ENCODE peak calls at places on chromosomes 11 and 22, in nine cellular contexts. W, Z, S, B, T, H, P, V and L are unnamed samples.

GRCh38 chr11:116970485-116971292 is 127.5 kb downstream of the SIK3 start:
- DNase-seq in B (no peak), T (no peak), V (peak), Z (no peak), S (peak), W (no peak), P (no peak), H (no peak), L (peak)

GRCh38 chr11:33635161-33635560 is 65.5 kb downstream of the C11orf91 start:
- DNase-seq in B (no peak), T (no peak), W (no peak), P (no peak), V (peak), Z (no peak), S (no peak), H (no peak), L (peak)

GRCh38 chr11:113675003-113675471 is 31.1 kb downstream of the TMPRSS5 start:
- DNase-seq in V (peak), S (no peak), W (peak), Z (no peak), P (peak), T (peak), H (no peak), B (no peak), L (peak)

GRCh38 chr11:2898366-2899079 is 12.9 kb upstream of the CDKN1C start:
- DNase-seq in H (peak), B (no peak), Z (peak), P (no peak), V (peak), W (peak), S (peak), T (peak), L (peak)

GRCh38 chr11:132744771-132745170 is 787.5 kb downstream of the OPCML start:
- DNase-seq in T (no peak), H (no peak), S (no peak), B (no peak), Z (no peak), V (peak), P (no peak), W (peak), L (peak)

GRCh38 chr11:131867457-131868257 is 497.2 kb downstream of the NTM start:
- DNase-seq in B (no peak), P (peak), T (no peak), S (peak), W (peak), V (peak), Z (peak), H (peak), L (peak)

GRCh38 chr11:89249196-89249595 is 71.5 kb downstream of the TYR start:
- DNase-seq in T (no peak), S (no peak), W (no peak), Z (no peak), V (no peak), B (no peak), H (no peak), P (no peak), L (no peak)

GRCh38 chr11:47438721-47439120 is 10.2 kb downstream of the RAPSN start:
- DNase-seq in W (no peak), B (no peak), H (no peak), V (no peak), T (no peak), P (no peak), Z (no peak), S (no peak), L (no peak)

GRCh38 chr11:18367431-18367830 is 26.9 kb upstream of the LDHA start:
- DNase-seq in B (no peak), P (no peak), H (no peak), W (no peak), Z (no peak), S (no peak), T (no peak), V (peak), L (peak)

GRCh38 chr22:47030143-47030641 is 267.7 kb downstream of the TBC1D22A start:
- DNase-seq in W (no peak), P (no peak), T (no peak), B (no peak), H (no peak), V (peak), S (no peak), Z (no peak), L (peak)

GRCh38 chr11:86182976-86183584 is 61.5 kb upstream of the EED start:
- DNase-seq in Z (no peak), S (peak), T (no peak), W (no peak), P (no peak), B (no peak), V (no peak), H (no peak), L (no peak)

DNA sequence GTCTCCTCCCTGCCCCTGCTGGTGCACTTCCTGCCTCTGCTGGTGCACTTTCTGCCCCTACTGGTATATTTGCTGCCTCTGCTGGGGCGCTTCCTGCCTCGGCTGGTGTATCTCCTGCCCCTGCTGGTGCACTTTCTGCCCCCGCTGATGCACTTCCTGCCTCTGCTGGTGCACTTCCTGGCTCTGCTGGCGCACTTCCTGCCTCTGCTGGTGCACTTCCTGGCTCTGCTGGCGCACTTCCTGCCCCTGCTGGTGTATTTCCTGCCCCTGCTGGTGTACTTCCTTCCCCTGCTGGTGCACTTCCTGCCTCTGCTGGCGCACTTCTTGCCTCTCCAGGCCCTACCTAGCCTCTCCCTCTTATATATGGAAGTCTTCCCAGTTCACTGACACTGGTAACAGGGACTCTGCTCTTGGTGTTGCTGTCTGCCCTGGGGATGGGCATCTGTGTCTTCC is 10.1 kb downstream of the MTFP1 start:
- DNase-seq in T (no peak), Z (peak), B (peak), V (no peak), W (no peak), H (no peak), S (peak), P (no peak), L (no peak)
- H3K4me3 ChIP-seq in T (no peak), Z (no peak), B (peak), V (no peak), W (no peak), H (no peak), S (no peak), P (no peak), L (no peak)

GRCh38 chr11:724063-724732 is 18.2 kb downstream of the EPS8L2 start:
- DNase-seq in V (no peak), T (no peak), B (no peak), Z (peak), W (no peak), S (no peak), H (peak), P (no peak), L (no peak)

GRCh38 chr11:725624-726202 is 19.7 kb downstream of the EPS8L2 start:
- DNase-seq in V (no peak), Z (peak), W (no peak), B (no peak), S (no peak), H (peak), P (peak), T (no peak), L (no peak)

GRCh38 chr11:726278-726915 is 20.4 kb downstream of the EPS8L2 start:
- DNase-seq in W (no peak), P (peak), S (peak), Z (peak), V (peak), T (peak), B (no peak), H (peak), L (no peak)

GRCh38 chr11:723120-723883 is 17.3 kb downstream of the EPS8L2 start:
- DNase-seq in W (no peak), T (no peak), P (no peak), Z (no peak), V (peak), H (no peak), S (peak), B (peak), L (peak)

GRCh38 chr11:724733-725386 is 18.8 kb downstream of the EPS8L2 start:
- DNase-seq in B (no peak), T (no peak), Z (peak), H (peak), V (no peak), S (no peak), W (no peak), P (no peak), L (no peak)
- H3K4me3 ChIP-seq in B (no peak), T (no peak), Z (no peak), H (no peak), V (no peak), S (no peak), W (no peak), P (no peak), L (no peak)

GRCh38 chr11:7892751-7893356 is 38.2 kb downstream of the OR10A6 start:
- DNase-seq in Z (no peak), W (peak), P (no peak), B (peak), T (no peak), S (no peak), V (peak), H (no peak), L (peak)

GRCh38 chr11:7893792-7894191 is 37.3 kb downstream of the OR10A6 start:
- DNase-seq in Z (no peak), P (no peak), T (no peak), W (no peak), B (no peak), H (peak), S (peak), V (no peak), L (no peak)

GRCh38 chr11:7889985-7890384 is 41.1 kb downstream of the OR10A6 start:
- DNase-seq in V (peak), S (no peak), Z (no peak), P (no peak), W (no peak), B (no peak), H (no peak), T (no peak), L (no peak)

GRCh38 chr11:7892059-7892699 is 38.9 kb downstream of the OR10A6 start:
- DNase-seq in S (no peak), H (no peak), V (peak), P (no peak), B (no peak), T (no peak), W (peak), Z (no peak), L (peak)

DNA sequence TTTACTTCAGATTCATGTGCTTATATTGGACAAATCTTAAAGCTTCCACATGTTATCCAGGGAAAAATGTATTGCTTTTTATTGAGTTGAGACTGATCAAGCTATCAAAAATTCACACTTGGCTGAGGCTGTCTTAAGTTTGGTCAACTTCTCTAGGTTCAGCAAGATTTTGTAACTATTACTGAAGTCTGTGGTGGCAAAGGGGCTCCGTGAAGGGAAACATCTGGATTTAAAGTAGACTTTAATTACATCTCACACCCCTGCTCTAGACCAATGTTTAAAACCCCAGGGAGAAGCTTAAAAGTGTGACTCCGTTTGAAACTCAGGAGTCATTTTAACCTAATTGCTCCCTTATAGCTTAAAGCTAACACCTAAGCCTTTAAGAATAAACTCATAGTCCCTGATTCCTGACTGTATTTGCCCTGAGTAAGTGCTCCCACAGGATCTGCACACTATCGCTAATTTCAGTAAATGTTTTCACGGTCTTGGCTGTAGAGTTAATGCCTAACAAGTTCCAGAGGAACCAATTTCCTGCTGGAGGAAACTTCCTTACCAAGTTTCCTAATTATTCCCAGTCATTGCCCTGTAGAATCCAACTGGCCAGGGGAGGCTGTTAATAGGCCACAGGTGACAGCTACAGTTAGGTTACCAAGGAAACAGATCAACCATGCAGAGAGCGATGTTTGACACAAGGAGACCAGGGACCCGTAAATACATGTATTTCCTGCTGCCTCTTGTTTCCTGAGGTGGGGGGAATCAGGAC is 40.5 kb downstream of the OR10A6 start:
- DNase-seq in W (no peak), P (no peak), H (no peak), T (no peak), S (no peak), Z (no peak), V (peak), B (no peak), L (peak)
- H3K4me3 ChIP-seq in W (no peak), P (no peak), H (no peak), T (no peak), S (no peak), Z (no peak), V (peak), B (no peak), L (no peak)

GRCh38 chr11:68298659-68299516 is 13.5 kb upstream of the LRP5 start:
- DNase-seq in P (no peak), B (no peak), V (no peak), W (no peak), S (peak), Z (no peak), T (no peak), H (no peak), L (no peak)

GRCh38 chr11:68296344-68297051 is 15.9 kb upstream of the LRP5 start:
- DNase-seq in T (no peak), B (no peak), H (no peak), Z (no peak), P (peak), S (peak), V (no peak), W (no peak), L (no peak)

GRCh38 chr11:68297494-68297811 is 14.9 kb upstream of the LRP5 start:
- DNase-seq in P (no peak), T (no peak), H (no peak), Z (no peak), V (no peak), B (no peak), W (no peak), S (no peak), L (no peak)

GRCh38 chr11:68297052-68297378 is 15.4 kb upstream of the LRP5 start:
- DNase-seq in V (no peak), Z (no peak), W (no peak), S (no peak), H (no peak), T (no peak), P (no peak), B (no peak), L (no peak)

GRCh38 chr11:68297812-68298658 is 14.4 kb upstream of the LRP5 start:
- DNase-seq in T (no peak), W (peak), B (peak), V (peak), H (peak), Z (peak), P (peak), S (peak), L (peak)
- H3K4me3 ChIP-seq in T (peak), W (no peak), B (no peak), V (peak), H (no peak), Z (no peak), P (no peak), S (no peak), L (peak)

GRCh38 chr11:121544956-121545355 is 92.2 kb upstream of the SORL1-AS1 start:
- DNase-seq in W (no peak), B (peak), Z (no peak), T (no peak), H (no peak), S (no peak), P (no peak), V (no peak), L (no peak)

GRCh38 chr11:121538054-121538453 is 85.3 kb upstream of the SORL1-AS1 start:
- DNase-seq in P (no peak), Z (no peak), S (no peak), H (no peak), V (no peak), T (no peak), B (no peak), W (no peak), L (no peak)

GRCh38 chr11:121543981-121544380 is 91.2 kb upstream of the SORL1-AS1 start:
- DNase-seq in V (no peak), H (no peak), W (no peak), S (no peak), B (no peak), P (no peak), Z (no peak), T (no peak), L (no peak)

GRCh38 chr11:121539000-121539399 is 86.2 kb upstream of the SORL1-AS1 start:
- DNase-seq in W (no peak), S (no peak), H (no peak), T (no peak), P (no peak), B (no peak), V (no peak), Z (no peak), L (no peak)

DNA sequence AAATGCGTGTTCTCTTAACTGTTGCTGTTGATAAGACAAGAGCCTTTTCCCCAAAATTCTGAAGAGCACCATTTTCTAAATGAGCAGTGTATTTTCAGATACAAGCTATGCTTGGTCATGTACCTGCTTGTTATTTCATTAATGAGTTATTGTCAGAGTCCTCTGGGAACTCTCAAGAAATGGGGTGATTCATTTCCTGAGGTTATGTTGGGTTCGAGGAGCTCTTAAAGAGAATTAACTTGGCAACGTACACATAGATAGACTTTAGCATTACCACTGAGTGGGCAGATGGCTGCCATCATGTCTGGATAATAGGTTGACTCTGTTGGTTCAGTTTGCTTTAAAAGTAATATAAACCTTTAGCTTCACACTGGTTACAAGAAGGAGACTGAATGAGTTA is 87.9 kb upstream of the SORL1-AS1 start:
- DNase-seq in V (no peak), T (no peak), W (no peak), P (no peak), B (no peak), H (no peak), S (no peak), Z (no peak), L (no peak)
- H3K4me3 ChIP-seq in V (no peak), T (no peak), W (no peak), P (no peak), B (no peak), H (no peak), S (no peak), Z (no peak), L (no peak)

GRCh38 chr11:10588904-10589303 is 20.4 kb upstream of the LYVE1 start:
- DNase-seq in V (no peak), H (no peak), W (no peak), T (no peak), S (no peak), P (no peak), Z (no peak), B (no peak), L (peak)
- H3K4me3 ChIP-seq in V (no peak), H (no peak), W (no peak), T (no peak), S (no peak), P (no peak), Z (no peak), B (no peak), L (no peak)

GRCh38 chr22:36808611-36809344 is 8.1 kb downstream of the PVALB start:
- DNase-seq in Z (no peak), V (no peak), W (no peak), T (no peak), P (no peak), B (no peak), S (no peak), H (no peak), L (no peak)

GRCh38 chr22:36803358-36803757 is 13.5 kb downstream of the PVALB start:
- DNase-seq in P (no peak), V (no peak), T (no peak), W (no peak), B (no peak), S (no peak), Z (no peak), H (no peak), L (no peak)

GRCh38 chr22:36807627-36808026 is 9.2 kb downstream of the PVALB start:
- DNase-seq in Z (no peak), H (no peak), T (no peak), V (no peak), W (no peak), B (no peak), S (no peak), P (no peak), L (no peak)

GRCh38 chr22:36809351-36809750 is 7.5 kb downstream of the PVALB start:
- DNase-seq in P (no peak), V (no peak), T (no peak), Z (no peak), H (no peak), B (no peak), W (no peak), S (no peak), L (no peak)

DNA sequence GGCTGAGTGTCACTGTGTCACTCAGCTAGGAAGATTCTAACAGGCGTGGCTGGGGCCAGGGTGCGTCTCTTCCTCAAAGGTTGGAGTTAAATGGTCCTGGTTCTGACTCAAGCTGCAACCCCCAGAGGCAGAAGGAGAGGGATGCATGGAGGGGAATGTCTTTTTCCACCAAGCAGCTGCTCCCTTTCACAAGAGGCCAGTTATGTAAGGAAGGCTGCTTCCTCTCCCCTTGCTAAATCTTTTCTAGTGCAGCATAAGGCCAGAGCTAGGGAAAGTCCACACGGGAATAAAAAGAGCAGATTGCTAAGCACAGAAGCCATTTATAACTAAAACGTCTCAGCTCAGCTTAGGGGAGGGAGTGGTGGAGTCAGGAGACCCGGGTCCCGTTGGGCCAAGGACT is 10.0 kb downstream of the PVALB start:
- DNase-seq in T (no peak), B (no peak), Z (no peak), V (no peak), W (no peak), H (no peak), P (no peak), S (no peak), L (no peak)
- H3K4me3 ChIP-seq in T (no peak), B (no peak), Z (no peak), V (no peak), W (no peak), H (no peak), P (no peak), S (no peak), L (no peak)

DNA sequence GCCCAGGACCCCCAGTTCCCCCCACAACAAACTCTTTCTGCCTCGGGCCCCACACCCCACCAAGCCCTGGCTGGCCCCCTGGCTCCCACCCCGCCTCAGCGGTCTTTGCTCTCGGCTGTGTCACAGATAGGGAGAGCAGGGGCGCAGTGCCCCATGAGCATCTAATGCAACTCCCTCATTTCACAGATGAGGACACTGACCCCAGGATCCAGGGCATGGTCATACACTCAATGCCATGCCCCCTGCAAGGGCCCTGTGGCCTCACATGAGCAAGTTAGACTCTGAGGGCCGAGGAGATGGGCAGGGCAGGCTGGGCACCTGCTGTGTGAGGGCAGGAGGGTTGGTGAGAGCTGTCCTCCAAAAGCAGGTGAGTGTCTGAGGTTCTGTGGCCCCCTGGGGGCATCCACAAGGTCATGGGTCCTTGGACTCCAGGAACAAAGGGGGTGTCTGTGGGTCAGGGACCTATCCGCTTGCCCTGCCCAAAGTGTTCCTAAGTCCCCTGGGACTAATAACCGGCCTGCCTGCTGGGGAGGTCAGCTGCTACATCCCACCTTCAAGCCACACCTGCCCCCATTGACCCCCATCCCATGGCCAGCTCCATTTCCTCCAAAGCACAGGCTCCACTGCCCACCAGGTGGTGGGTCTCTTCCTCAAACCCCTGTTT is 2.5 kb downstream of the MIF start:
- DNase-seq in W (no peak), B (no peak), P (no peak), H (no peak), T (no peak), S (no peak), Z (peak), V (no peak), L (no peak)
- H3K4me3 ChIP-seq in W (no peak), B (no peak), P (no peak), H (no peak), T (no peak), S (no peak), Z (no peak), V (no peak), L (no peak)

GRCh38 chr22:42719133-42719532 is 1.5 kb downstream of the A4GALT start:
- DNase-seq in T (no peak), H (no peak), S (no peak), Z (no peak), W (no peak), B (no peak), P (peak), V (peak), L (peak)
- H3K4me3 ChIP-seq in T (peak), H (no peak), S (no peak), Z (peak), W (no peak), B (no peak), P (peak), V (peak), L (peak)